ENCODE peak calls at places on chromosomes 2 and 18, in seven cellular contexts. S, T, G, I, O, M and L are unnamed samples.
A peak's percentile ranks its signal among the peaks of the same experiment; 100 is the strongest.

GRCh38 chr2:129902731-129903585 is 76.5 kb upstream of the RAB6C start:
- DNase-seq in G (no peak), T (no peak), S (no peak), M (no peak), I (no peak), O (no peak), L (no peak)

GRCh38 chr2:42421601-42422252 is 60.7 kb upstream of the COX7A2L start:
- DNase-seq in S (no peak), T (no peak), M (no peak), O (no peak), G (no peak), I (peak; percentile 25), L (no peak)

GRCh38 chr2:69518836-69519235 is 81.6 kb upstream of the NFU1 start:
- DNase-seq in S (no peak), G (peak; percentile 36), M (no peak), I (no peak), O (peak; percentile 65), T (no peak), L (no peak)

GRCh38 chr2:207600211-207600610 is 25.0 kb downstream of the METTL21A start:
- DNase-seq in T (no peak), I (no peak), M (no peak), O (no peak), S (no peak), G (no peak), L (no peak)

GRCh38 chr18:46950064-46950656 is 32.8 kb downstream of the KATNAL2 start:
- DNase-seq in G (no peak), M (peak; percentile 24), O (peak; percentile 52), T (no peak), I (peak; percentile 60), S (peak; percentile 32), L (peak; percentile 61)

GRCh38 chr2:36559221-36559942 is 38.6 kb downstream of the FEZ2 start:
- DNase-seq in S (no peak), M (no peak), T (no peak), I (peak; percentile 77), G (no peak), O (no peak), L (peak; percentile 35)

GRCh38 chr2:158006961-158007664 is 94.6 kb upstream of the UPP2 start:
- DNase-seq in O (no peak), I (no peak), M (peak; percentile 2), G (no peak), S (no peak), T (no peak), L (no peak)

GRCh38 chr2:18861951-18862350 is 272.6 kb upstream of the NT5C1B start:
- DNase-seq in M (no peak), O (no peak), T (no peak), G (no peak), I (no peak), S (no peak), L (no peak)

GRCh38 chr2:19346983-19347618 is 11.3 kb downstream of the OSR1 start:
- DNase-seq in O (no peak), M (no peak), G (no peak), T (no peak), I (no peak), S (no peak), L (no peak)

GRCh38 chr2:6531304-6531703 is 334.4 kb downstream of the CMPK2 start:
- DNase-seq in S (no peak), I (no peak), T (no peak), O (no peak), G (no peak), M (no peak), L (no peak)

GRCh38 chr18:12747530-12748315 is 44.9 kb downstream of the PSMG2 start:
- DNase-seq in M (no peak), I (no peak), G (no peak), T (no peak), O (no peak), S (no peak), L (no peak)